ENCODE peak calls at places on chromosomes 12 and 14, in eight cellular contexts. Q, S, T, W, J, K, L and C are unnamed samples.

GRCh38 chr12:110927545-110927944 is 7.2 kb upstream of the MYL2 start:
- DNase-seq in Q (no peak), S (no peak), T (no peak), W (no peak), J (no peak), K (no peak), L (no peak), C (no peak)

GRCh38 chr12:77377116-77377515 is 311.7 kb upstream of the E2F7 start:
- DNase-seq in Q (no peak), S (no peak), T (no peak), W (no peak), J (no peak), K (no peak), L (no peak), C (no peak)

GRCh38 chr14:69043598-69044267 is 64.6 kb upstream of the ACTN1 start:
- DNase-seq in Q (no peak), S (no peak), T (no peak), W (no peak), J (no peak), K (no peak), L (no peak), C (no peak)

GRCh38 chr14:48925184-48925583 is 661.0 kb downstream of the RPS29 start:
- DNase-seq in Q (no peak), S (no peak), T (no peak), W (no peak), J (no peak), K (no peak), L (no peak), C (no peak)

GRCh38 chr14:79596531-79596930 is 614.8 kb downstream of the DIO2 start:
- DNase-seq in Q (no peak), S (no peak), T (no peak), W (no peak), J (no peak), K (no peak), L (no peak), C (no peak)

GRCh38 chr14:95784137-95784536 is 70.2 kb upstream of the TCL1A start:
- DNase-seq in Q (no peak), S (no peak), T (no peak), W (no peak), J (peak; percentile 78), K (peak; percentile 81), L (no peak), C (no peak)

GRCh38 chr14:79144891-79145290 is 974.7 kb downstream of the NRXN3 start:
- DNase-seq in Q (no peak), S (no peak), T (no peak), W (no peak), J (no peak), K (no peak), L (no peak), C (no peak)

GRCh38 chr12:83250866-83251265 is 564.2 kb downstream of the TMTC2 start:
- DNase-seq in Q (no peak), S (no peak), T (no peak), W (no peak), J (no peak), K (no peak), L (no peak), C (no peak)

GRCh38 chr12:34397591-34398365 is 375.5 kb downstream of the ALG10 start:
- DNase-seq in Q (no peak), S (peak; percentile 0), T (peak; percentile 33), W (no peak), J (no peak), K (no peak), L (peak; percentile 17), C (no peak)

GRCh38 chr12:52879394-52880351 is 25.2 kb downstream of the KRT8 start:
- DNase-seq in Q (peak; percentile 47), S (peak; percentile 88), T (peak; percentile 89), W (peak; percentile 79), J (peak; percentile 96), K (peak; percentile 91), L (peak; percentile 82), C (peak; percentile 66)

GRCh38 chr14:95507174-95507573 is 9.3 kb downstream of the SYNE3 start:
- DNase-seq in Q (no peak), S (no peak), T (no peak), W (no peak), J (no peak), K (no peak), L (peak; percentile 67), C (no peak)

GRCh38 chr14:97408937-97409860 is 612.0 kb downstream of the VRK1 start:
- DNase-seq in Q (no peak), S (no peak), T (no peak), W (peak; percentile 32), J (no peak), K (no peak), L (no peak), C (peak; percentile 37)

GRCh38 chr12:67692966-67693365 is 44.4 kb downstream of the DYRK2 start:
- DNase-seq in Q (no peak), S (no peak), T (no peak), W (no peak), J (no peak), K (no peak), L (no peak), C (no peak)

DNA sequence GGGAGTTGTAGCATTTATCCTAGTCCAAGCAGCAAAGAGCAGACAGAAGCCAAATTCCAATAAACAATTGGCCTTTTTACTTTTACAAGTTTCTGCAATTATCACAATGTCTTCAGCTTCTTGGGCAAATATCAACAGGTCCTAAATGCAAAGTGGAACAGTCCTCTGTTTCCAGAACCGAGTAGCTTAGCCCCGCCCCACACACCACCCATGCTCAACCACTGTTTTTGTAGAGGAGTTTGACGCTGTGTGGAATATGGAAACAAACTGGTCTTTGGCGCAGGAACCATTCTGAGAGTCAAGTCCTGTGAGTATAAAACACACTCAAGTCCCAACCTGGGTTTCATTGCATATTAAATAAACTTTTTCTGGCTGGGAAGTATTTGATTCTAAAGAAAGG is 96.4 kb downstream of the DAD1 start:
- DNase-seq in Q (no peak), S (no peak), T (no peak), W (no peak), J (no peak), K (no peak), L (no peak), C (no peak)
- H3K27ac ChIP-seq in Q (peak overlapping the region; percentile 83), S (no peak overlapping the region), T (peak overlapping the region; percentile 75), W (peak overlapping the region; percentile 90), J (no peak overlapping the region), K (no peak overlapping the region), L (no peak overlapping the region), C (peak overlapping the region; percentile 67)

DNA sequence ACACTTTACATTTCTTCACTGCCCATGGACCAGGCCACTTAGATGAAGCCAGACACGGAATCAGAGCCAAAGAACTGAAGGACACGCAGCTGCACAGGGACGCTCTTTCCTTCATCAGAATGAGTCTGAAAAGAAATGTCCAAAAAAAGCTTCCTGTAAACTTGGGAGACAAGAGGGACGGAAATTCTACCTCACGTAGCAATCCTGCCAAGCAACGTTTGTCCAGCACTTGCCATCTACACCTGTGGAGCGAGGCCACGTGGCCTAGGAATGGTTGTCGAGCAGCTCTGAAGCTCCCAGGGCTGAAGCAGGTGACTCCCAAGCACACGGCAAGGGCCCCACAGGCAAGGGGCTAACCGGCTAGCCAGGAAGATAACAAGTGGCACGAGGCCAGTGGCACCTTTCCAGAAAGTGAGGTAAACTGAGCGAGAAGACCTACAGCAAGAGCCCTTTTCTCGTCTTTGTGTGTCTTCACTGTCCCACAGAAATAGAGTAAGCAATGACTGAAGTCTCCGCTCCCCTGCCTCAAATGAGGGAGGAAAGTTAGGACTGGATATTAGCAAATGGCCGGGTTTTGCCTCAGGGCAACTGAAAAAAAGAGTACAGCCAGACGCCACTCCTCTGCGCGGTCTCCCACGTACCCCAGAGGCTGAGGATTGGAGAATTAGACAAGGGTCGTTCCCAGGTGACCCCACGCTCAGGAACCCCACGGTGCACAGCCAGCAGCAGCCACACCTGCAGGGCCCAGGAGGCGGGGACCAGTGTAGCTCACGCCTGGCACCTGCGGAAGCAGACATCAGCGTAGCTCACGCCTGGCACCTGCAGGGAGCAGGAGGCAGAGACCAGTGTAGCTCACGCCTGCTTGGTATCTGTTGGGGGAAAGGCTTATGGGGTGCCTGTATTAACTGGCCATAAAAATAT is 7.7 kb downstream of the ZNF605 start:
- DNase-seq in Q (no peak), S (no peak), T (no peak), W (no peak), J (no peak), K (no peak), L (no peak), C (no peak)
- H3K9me3 ChIP-seq in Q (peaks cover 9% of the 10 kb centered on the region), S (peaks cover 6% of the 10 kb centered on the region), T (no peaks in the 10 kb centered on the region), W (peaks cover 12% of the 10 kb centered on the region), J (peaks cover 13% of the 10 kb centered on the region), K (no peaks in the 10 kb centered on the region), L (peaks cover 81% of the 10 kb centered on the region), C (peaks cover 21% of the 10 kb centered on the region)

GRCh38 chr14:61575751-61576150 is 119.6 kb upstream of the HIF1A start:
- DNase-seq in Q (no peak), S (no peak), T (no peak), W (no peak), J (no peak), K (no peak), L (no peak), C (no peak)
- H3K4me3 ChIP-seq in Q (no peak overlapping the region), S (no peak overlapping the region), T (no peak overlapping the region), W (no peak overlapping the region), J (no peak overlapping the region), K (no peak overlapping the region), L (no peak overlapping the region), C (no peak overlapping the region)

DNA sequence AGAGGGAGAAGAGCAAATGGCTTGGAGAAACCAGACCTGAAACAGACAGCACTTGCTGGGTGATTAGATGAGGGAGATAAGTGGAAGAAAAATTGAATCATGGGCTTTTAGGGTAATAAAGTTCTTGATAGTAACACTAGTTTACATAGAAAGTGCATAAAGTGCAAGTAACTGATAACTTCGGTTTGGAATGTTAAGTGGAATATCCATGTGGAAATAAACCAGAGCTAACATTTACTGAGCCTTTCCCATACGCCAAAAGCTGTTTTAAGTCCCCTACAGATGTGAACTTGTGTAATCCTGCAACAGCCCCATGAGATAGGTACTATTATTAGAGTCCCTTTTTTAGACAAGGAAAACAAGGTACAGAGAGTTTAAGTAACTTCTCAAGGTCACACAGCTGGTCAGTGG is 77.1 kb upstream of the NUDT4 start:
- DNase-seq in Q (no peak), S (peak; percentile 51), T (no peak), W (no peak), J (no peak), K (peak; percentile 86), L (no peak), C (no peak)
- H3K27ac ChIP-seq in Q (no peak overlapping the region), S (peak overlapping the region; percentile 72), T (no peak overlapping the region), W (no peak overlapping the region), J (no peak overlapping the region), K (peak overlapping the region; percentile 91), L (peak overlapping the region; percentile 78), C (no peak overlapping the region)

GRCh38 chr14:106024983-106025604 is 498.7 kb downstream of the TMEM121 start:
- DNase-seq in Q (no peak), S (no peak), T (no peak), W (peak; percentile 36), J (no peak), K (no peak), L (no peak), C (no peak)

GRCh38 chr14:106029959-106030358 is 503.6 kb downstream of the TMEM121 start:
- DNase-seq in Q (no peak), S (no peak), T (no peak), W (no peak), J (no peak), K (no peak), L (no peak), C (no peak)
- H3K9me3 ChIP-seq in Q (no peaks in the 10 kb centered on the region), S (no peaks in the 10 kb centered on the region), T (no peaks in the 10 kb centered on the region), W (no peaks in the 10 kb centered on the region), J (peaks cover 10% of the 10 kb centered on the region), K (no peaks in the 10 kb centered on the region), L (no peaks in the 10 kb centered on the region), C (no peaks in the 10 kb centered on the region)